ENCODE peak calls at places on chromosomes 6 and 20, in six cellular contexts. H is transverse colon, J is HCT116, D is H1, W is endothelial cell of umbilical vein, B is K562. T is an unnamed sample. For H3K4me1, the result is how much of the 10 kb centered on the place peaks cover.

GRCh38 chr6:90217621-90218496 is 78.8 kb downstream of the BACH2 start:
- DNase-seq in J (no peak), H (no peak), W (no peak), B (peak), D (peak), T (no peak)

GRCh38 chr6:10518461-10519216 is 2.5 kb upstream of the GCNT2 start:
- DNase-seq in D (no peak), W (peak), B (peak), H (peak), J (no peak), T (peak)

GRCh38 chr20:31870703-31871601 is 518 bp downstream of the TTLL9 start:
- DNase-seq in H (peak), J (no peak), D (peak), W (no peak), B (no peak), T (no peak)

GRCh38 chr20:61927826-61928541 is 137.7 kb downstream of the TAF4 start:
- DNase-seq in J (no peak), H (no peak), B (no peak), D (peak), W (no peak), T (no peak)

GRCh38 chr6:153129873-153130514 is 1.1 kb downstream of the RGS17 start:
- DNase-seq in D (no peak), B (no peak), J (no peak), H (no peak), W (peak), T (no peak)

GRCh38 chr20:10313701-10314100 is 95.1 kb downstream of the SNAP25 start:
- DNase-seq in B (no peak), D (no peak), H (no peak), W (no peak), J (no peak), T (no peak)

GRCh38 chr6:107820571-107821261 is 3.4 kb downstream of the SCML4 start:
- DNase-seq in W (peak), H (no peak), B (no peak), J (no peak), D (peak), T (no peak)

GRCh38 chr6:101853226-101853625 is 459.7 kb downstream of the GRIK2 start:
- DNase-seq in B (no peak), W (no peak), D (no peak), J (no peak), H (no peak), T (no peak)

GRCh38 chr6:131172237-131172636 is 37.0 kb downstream of the AKAP7 start:
- DNase-seq in B (no peak), D (no peak), J (no peak), W (no peak), H (no peak), T (no peak)

GRCh38 chr6:164693934-164694333 is 615.5 kb downstream of the C6orf118 start:
- DNase-seq in B (no peak), D (no peak), J (no peak), W (no peak), H (no peak), T (no peak)

GRCh38 chr6:71481801-71482200 is 193.2 kb downstream of the OGFRL1 start:
- DNase-seq in B (no peak), D (no peak), H (no peak), J (no peak), W (no peak), T (no peak)

GRCh38 chr20:707711-708110 is 32.1 kb upstream of the SCRT2 start:
- DNase-seq in B (no peak), W (no peak), J (no peak), H (no peak), D (no peak), T (no peak)

GRCh38 chr6:32668226-32668747 is 1.8 kb upstream of the HLA-DQB1 start:
- DNase-seq in W (no peak), H (peak), B (no peak), D (no peak), J (peak), T (peak)

GRCh38 chr20:46088409-46089075 is 1.2 kb downstream of the NCOA5 start:
- DNase-seq in H (no peak), W (peak), J (no peak), D (no peak), B (peak), T (no peak)

GRCh38 chr20:57802877-57803717 is 93.3 kb upstream of the PMEPA1 start:
- DNase-seq in W (no peak), H (no peak), J (no peak), D (no peak), B (no peak), T (no peak)

GRCh38 chr6:116924245-116924644 is 47.2 kb downstream of the RFX6 start:
- DNase-seq in W (no peak), J (no peak), B (no peak), H (no peak), D (no peak), T (no peak)

GRCh38 chr6:88268508-88268907 is 102.4 kb upstream of the CNR1 start:
- DNase-seq in B (no peak), D (no peak), J (no peak), W (no peak), H (no peak), T (no peak)

GRCh38 chr6:156347251-156348049 is 429.7 kb upstream of the ARID1B start:
- DNase-seq in W (peak), D (no peak), B (no peak), J (no peak), H (no peak), T (no peak)

GRCh38 chr20:64058536-64058935 is 4.5 kb upstream of the TCEA2 start:
- DNase-seq in J (no peak), W (no peak), H (no peak), B (no peak), D (no peak), T (no peak)

GRCh38 chr6:158270389-158271127 is 41.7 kb upstream of the TULP4 start:
- DNase-seq in W (no peak), B (no peak), H (no peak), D (no peak), J (no peak), T (no peak)

GRCh38 chr20:58597021-58597940 is 53.8 kb upstream of the STX16 start:
- DNase-seq in H (peak), D (no peak), B (no peak), W (no peak), J (no peak), T (no peak)

GRCh38 chr6:42914546-42914945 is 1.3 kb upstream of the PTCRA start:
- DNase-seq in B (no peak), J (no peak), H (no peak), W (no peak), D (no peak), T (no peak)

GRCh38 chr20:52731086-52731485 is 241.1 kb upstream of the TSHZ2 start:
- DNase-seq in D (no peak), J (no peak), W (no peak), B (no peak), H (no peak), T (peak)

GRCh38 chr6:4180653-4181255 is 45.4 kb upstream of the ECI2 start:
- DNase-seq in J (peak), H (no peak), W (peak), B (peak), D (no peak), T (no peak)

GRCh38 chr6:106124437-106125423 is 38.6 kb downstream of the PRDM1 start:
- DNase-seq in W (no peak), J (no peak), H (no peak), D (no peak), B (no peak), T (no peak)

GRCh38 chr20:21235713-21236445 is 67.3 kb upstream of the XRN2 start:
- DNase-seq in W (peak), D (peak), J (peak), H (peak), B (peak), T (peak)

DNA sequence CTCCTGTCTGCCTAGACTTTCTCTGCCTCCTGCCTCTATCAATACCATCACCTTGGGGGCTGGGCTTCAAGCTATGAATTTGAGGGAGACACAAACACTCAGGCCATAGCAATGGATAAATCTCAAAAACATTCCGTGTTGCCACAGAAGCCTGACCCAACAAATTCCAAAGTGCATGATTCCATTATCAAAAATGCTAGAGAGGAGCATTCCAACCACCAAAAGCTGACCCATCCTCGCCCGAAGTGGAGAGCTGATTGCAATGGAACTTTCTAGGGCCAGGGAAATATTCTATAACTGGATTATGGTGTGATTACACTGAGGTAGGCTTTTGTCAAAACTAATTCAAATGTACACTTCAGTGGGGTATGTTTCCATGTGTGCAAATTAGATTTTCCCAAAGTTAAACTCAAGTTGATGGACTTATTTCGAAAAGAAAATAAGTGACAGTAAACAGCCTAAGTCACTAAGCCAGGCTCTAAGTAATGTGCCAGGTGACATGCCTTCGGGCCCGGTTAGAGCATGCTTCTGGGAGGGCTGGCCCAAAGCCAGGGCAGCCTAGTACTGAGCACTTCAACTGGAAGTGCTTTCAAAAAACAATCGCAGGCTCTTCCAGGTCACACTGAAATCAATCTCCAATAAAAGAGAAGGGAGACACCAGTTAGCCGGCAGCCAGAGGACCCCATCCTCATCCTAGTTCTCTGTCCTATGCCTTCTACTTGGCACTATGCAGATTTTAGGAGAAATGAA is 142.3 kb downstream of the TBXT start:
- DNase-seq in D (no peak), J (no peak), B (no peak), W (no peak), H (no peak), T (no peak)
- H3K4me1 ChIP-seq in D (under half), J (under half), B (under half), W (under half), H (under half), T (under half)

GRCh38 chr20:17969276-17969883 is 562 bp downstream of the MGME1 start:
- DNase-seq in H (peak), D (no peak), J (no peak), W (no peak), B (no peak), T (peak)
- TF ChIP-seq POLR2A in H (no peak), D (no peak), J (no peak), W (no peak), B (no peak), T (no peak)

GRCh38 chr20:17606001-17606400 is 36.1 kb downstream of the DSTN start:
- DNase-seq in D (no peak), J (no peak), H (no peak), W (no peak), B (no peak), T (no peak)

GRCh38 chr20:17608701-17609497 is 39.0 kb downstream of the DSTN start:
- DNase-seq in B (no peak), H (no peak), W (no peak), D (no peak), J (no peak), T (no peak)

GRCh38 chr20:17601957-17602356 is 32.1 kb downstream of the DSTN start:
- DNase-seq in W (no peak), B (no peak), D (no peak), H (no peak), J (no peak), T (no peak)

GRCh38 chr20:17602493-17602892 is 32.6 kb downstream of the DSTN start:
- DNase-seq in J (no peak), W (no peak), D (no peak), B (no peak), H (no peak), T (no peak)

GRCh38 chr20:17605131-17605660 is 35.3 kb downstream of the DSTN start:
- DNase-seq in B (no peak), J (no peak), H (no peak), W (no peak), D (no peak), T (peak)
- TF ChIP-seq POLR2AphosphoS5 in B (no peak), J (no peak), H (no peak), W (no peak), D (no peak), T (no peak)

GRCh38 chr6:25010917-25011625 is 75.3 kb upstream of the RIPOR2 start:
- DNase-seq in H (no peak), B (no peak), J (no peak), W (peak), D (no peak), T (no peak)

GRCh38 chr6:25012657-25013056 is 76.9 kb upstream of the RIPOR2 start:
- DNase-seq in J (no peak), H (no peak), W (peak), B (no peak), D (no peak), T (no peak)

GRCh38 chr6:25008707-25009106 is 72.9 kb upstream of the RIPOR2 start:
- DNase-seq in J (no peak), D (no peak), W (no peak), H (no peak), B (no peak), T (no peak)

GRCh38 chr6:25009351-25009750 is 73.6 kb upstream of the RIPOR2 start:
- DNase-seq in J (no peak), W (no peak), B (no peak), D (no peak), H (no peak), T (no peak)

DNA sequence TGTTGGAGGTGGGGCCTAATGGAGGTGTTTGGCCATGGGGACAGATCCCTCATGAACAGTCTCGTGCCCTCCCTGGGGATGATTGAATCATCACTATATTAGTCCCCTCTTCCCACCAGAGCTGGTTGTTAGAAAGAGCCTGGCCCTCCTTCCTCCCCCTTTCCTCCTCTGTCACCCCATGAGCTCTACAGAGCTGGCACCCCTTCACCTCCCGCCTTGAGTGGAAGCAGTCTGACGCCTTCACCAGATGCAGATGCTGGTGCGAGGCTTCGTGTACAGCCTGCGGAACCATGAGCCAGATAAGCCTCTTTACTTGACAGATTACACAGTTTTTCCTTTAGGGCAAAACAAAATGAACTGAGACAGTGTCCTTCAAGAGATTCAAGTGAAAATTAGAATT is 74.4 kb upstream of the RIPOR2 start:
- DNase-seq in B (no peak), J (no peak), H (no peak), D (no peak), W (no peak), T (no peak)
- H3K4me1 ChIP-seq in B (under half), J (under half), H (under half), D (under half), W (under half), T (under half)

DNA sequence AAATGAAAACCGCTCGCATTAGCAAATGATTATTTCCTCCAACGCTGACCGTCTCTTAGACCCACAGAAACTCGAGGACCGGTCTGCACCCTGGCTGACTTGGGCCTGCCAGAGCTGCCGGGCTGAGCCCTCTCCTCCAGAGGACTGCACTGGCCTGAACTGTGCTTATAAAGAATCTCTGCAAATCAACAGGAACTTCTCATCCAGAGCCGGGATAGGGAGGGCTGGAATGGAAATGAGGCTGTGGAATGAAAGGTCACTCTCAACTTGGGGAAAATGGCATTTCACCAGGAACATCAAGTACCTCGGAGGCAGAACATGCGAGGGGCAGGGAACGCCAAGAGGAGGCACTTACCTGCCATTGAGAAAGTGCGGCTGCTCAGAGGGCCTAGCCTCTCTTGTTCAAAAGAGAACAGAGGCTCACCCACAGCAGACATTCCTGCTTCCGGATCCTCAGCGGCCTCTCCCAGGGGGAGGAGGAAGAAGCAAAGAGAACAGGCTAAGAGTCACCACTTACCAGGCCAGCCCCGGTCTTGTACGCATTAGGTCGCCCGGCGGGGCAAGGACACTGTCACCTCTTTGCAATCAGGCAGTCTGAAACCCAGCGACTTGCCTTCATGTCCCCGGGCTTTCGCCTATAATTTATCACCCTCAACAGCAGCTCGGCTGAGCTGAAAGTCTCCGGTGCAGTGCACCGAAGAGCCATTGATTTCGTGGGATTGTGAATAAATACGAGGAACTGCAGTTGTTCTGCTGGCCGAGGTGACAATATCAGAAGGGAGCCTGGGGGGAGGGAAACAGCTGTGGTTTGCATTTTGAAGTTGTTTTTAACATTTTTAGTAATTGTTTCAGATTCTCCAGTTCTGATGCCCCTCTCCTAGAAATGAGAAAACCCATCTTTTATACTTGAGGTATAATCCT is 37.6 kb downstream of the ZMYND8 start:
- DNase-seq in D (peak), J (no peak), H (peak), B (peak), W (peak), T (peak)
- TF ChIP-seq POLR2A in D (peak), J (no peak), H (peak), B (peak), W (peak), T (peak)

GRCh38 chr6:37280162-37280895 is 22.4 kb upstream of the TMEM217 start:
- DNase-seq in J (no peak), B (no peak), D (no peak), W (no peak), H (no peak), T (no peak)

GRCh38 chr6:37283268-37283667 is 25.3 kb upstream of the TMEM217 start:
- DNase-seq in B (no peak), J (no peak), H (no peak), W (no peak), D (no peak), T (no peak)

GRCh38 chr6:37275350-37275749 is 17.4 kb upstream of the TMEM217 start:
- DNase-seq in B (no peak), H (no peak), D (no peak), J (no peak), W (no peak), T (no peak)

GRCh38 chr6:37276916-37277509 is 19.1 kb upstream of the TMEM217 start:
- DNase-seq in W (no peak), B (no peak), H (no peak), D (no peak), J (no peak), T (no peak)

GRCh38 chr6:37279366-37280134 is 21.6 kb upstream of the TMEM217 start:
- DNase-seq in W (no peak), J (no peak), H (no peak), B (no peak), D (no peak), T (no peak)
- TF ChIP-seq POLR2AphosphoS5 in W (no peak), J (no peak), H (no peak), B (no peak), D (no peak), T (no peak)